ENCODE peak calls at places on chromosomes 2 and 18, in five cellular contexts. X is ovary; J is aorta; L is left ventricle myocardium inferior; N is CD8-positive, alpha-beta T cell. E is an unnamed sample.
A peak's percentile ranks its signal among the peaks of the same experiment; 100 is the strongest.

GRCh38 chr2:4745596-4745995 is 946.6 kb upstream of the SOX11 start:
- DNase-seq in X (no peak), N (no peak), J (no peak), L (no peak), E (no peak)

GRCh38 chr2:108974674-108975073 is 14.3 kb downstream of the EDAR start:
- DNase-seq in X (no peak), N (no peak), J (no peak), L (no peak), E (no peak)

GRCh38 chr2:174678395-174678794 is 80.8 kb upstream of the WIPF1 start:
- DNase-seq in J (no peak), L (no peak), X (no peak), N (no peak), E (no peak)

GRCh38 chr2:201628545-201628944 is 14.8 kb downstream of the TMEM237 start:
- DNase-seq in X (no peak), N (no peak), L (no peak), J (no peak), E (no peak)

GRCh38 chr2:42060718-42061619 is 13.1 kb downstream of the PKDCC start:
- DNase-seq in L (peak; percentile 61), X (peak; percentile 79), N (no peak), J (peak; percentile 83), E (no peak)

GRCh38 chr2:168934826-168935225 is 33.7 kb downstream of the G6PC2 start:
- DNase-seq in N (no peak), J (no peak), X (no peak), L (no peak), E (no peak)

GRCh38 chr18:48835119-48835518 is 115.6 kb downstream of the SMAD7 start:
- DNase-seq in J (peak; percentile 35), N (no peak), X (no peak), L (no peak), E (no peak)

GRCh38 chr2:68434981-68435380 is 32.1 kb downstream of the FBXO48 start:
- DNase-seq in X (no peak), J (no peak), L (no peak), N (no peak), E (no peak)

GRCh38 chr2:118242216-118242615 is 153.9 kb downstream of the INSIG2 start:
- DNase-seq in X (no peak), N (no peak), J (no peak), L (no peak), E (no peak)

GRCh38 chr2:189522435-189523151 is 58.0 kb downstream of the SLC40A1 start:
- DNase-seq in N (no peak), L (no peak), J (no peak), X (no peak), E (no peak)

GRCh38 chr18:13232060-13232917 is 13.7 kb downstream of the LDLRAD4 start:
- DNase-seq in N (no peak), L (peak; percentile 56), X (no peak), J (no peak), E (no peak)

GRCh38 chr2:205017912-205018311 is 472.6 kb downstream of the PARD3B start:
- DNase-seq in X (no peak), L (no peak), N (no peak), J (no peak), E (no peak)

GRCh38 chr2:28294451-28294850 is 98.2 kb upstream of the FOSL2 start:
- DNase-seq in X (no peak), J (no peak), N (no peak), L (no peak), E (no peak)

GRCh38 chr2:152546230-152546837 is 170.9 kb downstream of the PRPF40A start:
- DNase-seq in N (no peak), J (no peak), L (no peak), X (no peak), E (no peak)

GRCh38 chr2:105517814-105518705 is 119.2 kb upstream of the FHL2 start:
- DNase-seq in X (peak; percentile 73), J (peak; percentile 88), N (no peak), L (peak; percentile 87), E (no peak)

GRCh38 chr2:225100856-225101294 is 58.6 kb upstream of the DOCK10 start:
- DNase-seq in J (no peak), X (no peak), L (no peak), N (no peak), E (no peak)

GRCh38 chr2:67808112-67808511 is 254.7 kb downstream of the C1D start:
- DNase-seq in X (no peak), J (no peak), N (no peak), L (no peak), E (no peak)

DNA sequence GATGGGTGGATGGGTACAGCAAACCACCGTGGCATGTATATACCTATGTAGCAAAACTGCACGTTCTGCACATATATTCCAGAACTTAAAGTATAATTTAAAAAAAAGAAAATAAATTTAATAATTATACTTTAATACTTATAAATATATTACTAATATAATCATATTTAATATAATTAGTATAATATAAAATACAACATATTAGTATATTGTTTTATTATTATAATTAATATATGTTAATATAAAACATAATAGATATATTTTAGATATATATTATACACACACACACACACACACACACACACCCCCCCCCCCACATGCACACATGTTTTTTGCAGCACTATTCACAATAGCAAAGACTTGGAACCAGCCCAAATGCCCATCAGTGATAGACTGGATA is 29.8 kb downstream of the RPIA start:
- DNase-seq in N (no peak), L (no peak), X (no peak), J (no peak), E (no peak)
- H3K9me3 ChIP-seq in N (no peaks in the 10 kb centered on the region), L (no peaks in the 10 kb centered on the region), X (no peaks in the 10 kb centered on the region), J (no peaks in the 10 kb centered on the region), E (no peaks in the 10 kb centered on the region)

DNA sequence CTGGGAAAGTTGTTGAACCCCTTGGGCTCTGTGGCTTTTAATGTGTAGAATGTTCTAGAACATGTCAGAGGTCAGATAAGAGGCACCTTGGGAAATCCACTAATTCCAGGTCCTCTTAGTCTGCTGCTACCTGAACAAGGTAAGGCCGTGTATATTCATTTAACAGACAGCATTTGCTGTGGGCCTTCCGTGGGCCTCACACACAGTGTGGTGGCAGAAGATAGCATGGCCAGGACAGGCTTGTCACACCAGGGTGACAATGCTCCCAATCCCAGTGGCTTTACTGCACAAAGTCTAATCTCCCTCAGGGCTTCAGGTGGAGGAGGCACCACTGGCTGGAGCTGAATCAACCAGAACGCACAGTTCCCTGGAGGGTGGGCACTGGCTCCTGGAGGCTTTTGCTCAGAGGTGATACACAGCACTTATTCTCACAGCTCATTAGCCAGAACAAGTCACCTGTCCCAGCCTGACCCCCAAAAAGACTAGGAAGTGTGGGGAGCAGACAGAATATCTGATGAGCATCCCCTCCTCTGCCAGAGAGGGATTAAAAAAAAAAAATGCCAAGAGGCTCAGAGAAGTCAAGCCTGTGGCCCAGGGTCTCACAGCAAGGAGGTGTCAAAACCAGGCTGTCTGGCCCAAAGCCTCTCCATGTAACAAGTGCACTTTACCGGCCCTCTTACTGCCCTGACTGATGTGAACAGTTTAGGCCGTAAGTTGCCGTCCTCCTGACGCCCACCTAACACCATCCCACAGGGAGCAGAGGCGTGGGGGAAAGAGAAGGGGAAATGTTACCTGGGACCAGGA is 216.9 kb upstream of the RAB6C start:
- DNase-seq in J (no peak), N (peak; percentile 9), L (no peak), X (no peak), E (no peak)
- H3K9me3 ChIP-seq in J (no peaks in the 10 kb centered on the region), N (no peaks in the 10 kb centered on the region), L (no peaks in the 10 kb centered on the region), X (no peaks in the 10 kb centered on the region), E (no peaks in the 10 kb centered on the region)

GRCh38 chr2:107338059-107338458 is 452.1 kb upstream of the ST6GAL2 start:
- DNase-seq in L (no peak), N (no peak), X (no peak), J (no peak), E (no peak)
- H3K9me3 ChIP-seq in L (peaks cover 29% of the 10 kb centered on the region), N (no peaks in the 10 kb centered on the region), X (no peaks in the 10 kb centered on the region), J (peaks cover 2% of the 10 kb centered on the region), E (no peaks in the 10 kb centered on the region)

DNA sequence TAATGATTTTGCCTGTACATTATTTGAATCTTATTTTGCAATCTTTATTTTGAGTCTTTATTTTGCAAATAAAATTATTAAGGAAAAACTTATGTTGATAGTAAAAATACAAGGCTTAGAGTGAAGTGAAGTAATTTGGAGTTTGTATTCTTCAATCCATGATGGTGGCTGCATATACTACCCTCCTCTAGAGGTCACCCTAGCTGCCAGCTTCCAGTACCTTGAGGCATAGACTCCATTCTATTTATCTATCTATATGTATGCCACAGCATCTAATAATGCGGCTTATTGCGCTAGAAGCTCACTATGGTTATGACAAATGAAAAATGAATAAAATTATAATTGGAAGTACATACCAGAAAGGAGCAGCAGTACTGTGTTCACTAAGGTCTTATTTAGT is 20.3 kb upstream of the HNMT start:
- DNase-seq in X (no peak), L (no peak), N (no peak), J (no peak), E (no peak)
- H3K9me3 ChIP-seq in X (no peaks in the 10 kb centered on the region), L (no peaks in the 10 kb centered on the region), N (no peaks in the 10 kb centered on the region), J (no peaks in the 10 kb centered on the region), E (no peaks in the 10 kb centered on the region)

GRCh38 chr2:237404413-237404812 is 9.6 kb downstream of the COL6A3 start:
- DNase-seq in L (no peak), X (no peak), N (no peak), J (no peak), E (no peak)
- H3K9me3 ChIP-seq in L (no peaks in the 10 kb centered on the region), X (no peaks in the 10 kb centered on the region), N (no peaks in the 10 kb centered on the region), J (no peaks in the 10 kb centered on the region), E (no peaks in the 10 kb centered on the region)

GRCh38 chr2:44989176-44989575 is 20.1 kb downstream of the SIX2 start:
- DNase-seq in X (no peak), N (no peak), J (no peak), L (no peak), E (no peak)
- H3K9me3 ChIP-seq in X (no peaks in the 10 kb centered on the region), N (no peaks in the 10 kb centered on the region), J (peaks cover 9% of the 10 kb centered on the region), L (peaks cover 25% of the 10 kb centered on the region), E (peaks cover 5% of the 10 kb centered on the region)

GRCh38 chr2:20334645-20335203 is 15.9 kb downstream of the PUM2 start:
- DNase-seq in X (no peak), L (no peak), J (no peak), N (no peak), E (no peak)
- H3K9me3 ChIP-seq in X (no peaks in the 10 kb centered on the region), L (peaks cover 8% of the 10 kb centered on the region), J (no peaks in the 10 kb centered on the region), N (peaks cover 5% of the 10 kb centered on the region), E (peaks cover 4% of the 10 kb centered on the region)

GRCh38 chr18:14925281-14925709 is 177.3 kb downstream of the ANKRD30B start:
- DNase-seq in X (no peak), L (no peak), N (no peak), J (no peak), E (no peak)

GRCh38 chr18:14922965-14923565 is 175.1 kb downstream of the ANKRD30B start:
- DNase-seq in L (no peak), X (no peak), J (no peak), N (no peak), E (no peak)

GRCh38 chr18:14921547-14921946 is 173.6 kb downstream of the ANKRD30B start:
- DNase-seq in X (no peak), L (no peak), J (no peak), N (no peak), E (no peak)

GRCh38 chr18:14922031-14922430 is 174.1 kb downstream of the ANKRD30B start:
- DNase-seq in L (no peak), N (no peak), J (no peak), X (no peak), E (no peak)

GRCh38 chr18:14924226-14924625 is 176.3 kb downstream of the ANKRD30B start:
- DNase-seq in N (no peak), J (no peak), L (no peak), X (no peak), E (no peak)
- H3K9me3 ChIP-seq in N (no peaks in the 10 kb centered on the region), J (no peaks in the 10 kb centered on the region), L (no peaks in the 10 kb centered on the region), X (no peaks in the 10 kb centered on the region), E (no peaks in the 10 kb centered on the region)

DNA sequence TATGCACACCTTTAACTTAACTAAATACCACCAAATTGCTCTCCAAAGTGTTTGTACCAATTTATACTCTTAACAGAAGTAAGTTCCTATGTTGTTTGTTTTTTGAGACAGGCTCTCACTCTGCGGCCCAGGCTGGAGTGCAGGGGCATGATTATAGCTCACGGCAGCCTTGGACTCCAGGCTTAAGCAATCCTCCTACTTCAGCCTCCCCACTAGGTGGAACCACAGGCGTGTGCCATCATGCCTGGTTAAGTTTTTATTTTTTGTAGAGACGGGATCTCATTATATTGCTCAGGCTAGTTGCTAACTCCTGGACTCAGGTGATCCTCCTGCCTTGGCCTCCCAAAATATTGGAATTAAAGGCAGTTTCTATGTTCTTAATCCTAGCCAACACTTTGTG is 13.1 kb upstream of the NAB1 start:
- DNase-seq in X (no peak), N (no peak), L (no peak), J (no peak), E (no peak)
- H3K9me3 ChIP-seq in X (no peaks in the 10 kb centered on the region), N (no peaks in the 10 kb centered on the region), L (no peaks in the 10 kb centered on the region), J (no peaks in the 10 kb centered on the region), E (no peaks in the 10 kb centered on the region)

E was measured in T-helper 17 cell.